ENCODE peak calls at places on chromosome 14, in seven cellular contexts. One of them, this sample, is unnamed.

GRCh38 chr14:52349731-52350130 is 35.6 kb downstream of the PTGER2 start:
- DNase-seq in HepG2: no peak
- DNase-seq in H1: no peak
- DNase-seq in HCT116: no peak
- DNase-seq in SK-N-SH: no peak
- DNase-seq in K562: no peak
- DNase-seq in GM12878: no peak
- DNase-seq in this sample: no peak

GRCh38 chr14:68157971-68158371 is 338.4 kb downstream of the RAD51B start:
- DNase-seq in HepG2: no peak
- DNase-seq in H1: no peak
- DNase-seq in HCT116: no peak
- DNase-seq in SK-N-SH: no peak
- DNase-seq in K562: no peak
- DNase-seq in GM12878: no peak
- DNase-seq in this sample: no peak

GRCh38 chr14:59511916-59512530 is 27.7 kb downstream of the JKAMP start:
- DNase-seq in HepG2: no peak
- DNase-seq in H1: peak; percentile 17
- DNase-seq in HCT116: no peak
- DNase-seq in SK-N-SH: peak; percentile 61
- DNase-seq in K562: no peak
- DNase-seq in GM12878: no peak
- DNase-seq in this sample: no peak

GRCh38 chr14:67515386-67516079 is 17.6 kb upstream of the PLEKHH1 start:
- DNase-seq in HepG2: no peak
- DNase-seq in H1: no peak
- DNase-seq in HCT116: no peak
- DNase-seq in SK-N-SH: no peak
- DNase-seq in K562: peak; percentile 23
- DNase-seq in GM12878: no peak
- DNase-seq in this sample: peak; percentile 54

GRCh38 chr14:52695481-52696091 is at the start of gene ERO1A:
- DNase-seq in HepG2: peak; percentile 50
- DNase-seq in H1: no peak
- DNase-seq in HCT116: no peak
- DNase-seq in SK-N-SH: peak; percentile 90
- DNase-seq in K562: peak; percentile 62
- DNase-seq in GM12878: no peak
- DNase-seq in this sample: peak; percentile 73

GRCh38 chr14:97266653-97267052 is 469.5 kb downstream of the VRK1 start:
- DNase-seq in HepG2: peak; percentile 10
- DNase-seq in H1: no peak
- DNase-seq in HCT116: peak; percentile 89
- DNase-seq in SK-N-SH: no peak
- DNase-seq in K562: no peak
- DNase-seq in GM12878: no peak
- DNase-seq in this sample: no peak

GRCh38 chr14:100841445-100842403 is 15.8 kb downstream of the MEG3 start:
- DNase-seq in HepG2: no peak
- DNase-seq in H1: no peak
- DNase-seq in HCT116: no peak
- DNase-seq in SK-N-SH: no peak
- DNase-seq in K562: no peak
- DNase-seq in GM12878: no peak
- DNase-seq in this sample: no peak

GRCh38 chr14:51616724-51617409 is 34.8 kb upstream of the FRMD6 start:
- DNase-seq in HepG2: peak; percentile 91
- DNase-seq in H1: no peak
- DNase-seq in HCT116: peak; percentile 62
- DNase-seq in SK-N-SH: no peak
- DNase-seq in K562: no peak
- DNase-seq in GM12878: no peak
- DNase-seq in this sample: no peak

GRCh38 chr14:93788557-93789365 is 476 bp upstream of the PRIMA1 start:
- DNase-seq in HepG2: no peak
- DNase-seq in H1: no peak
- DNase-seq in HCT116: no peak
- DNase-seq in SK-N-SH: peak; percentile 90
- DNase-seq in K562: no peak
- DNase-seq in GM12878: no peak
- DNase-seq in this sample: peak; percentile 79

GRCh38 chr14:86481105-86481504 is 951.2 kb downstream of the FLRT2 start:
- DNase-seq in HepG2: no peak
- DNase-seq in H1: no peak
- DNase-seq in HCT116: no peak
- DNase-seq in SK-N-SH: no peak
- DNase-seq in K562: no peak
- DNase-seq in GM12878: no peak
- DNase-seq in this sample: no peak

GRCh38 chr14:50319721-50320120 is 7.6 kb downstream of the DMAC2L start:
- DNase-seq in HepG2: no peak
- DNase-seq in H1: no peak
- DNase-seq in HCT116: no peak
- DNase-seq in SK-N-SH: no peak
- DNase-seq in K562: no peak
- DNase-seq in GM12878: no peak
- DNase-seq in this sample: no peak

GRCh38 chr14:85090681-85091080 is 439.3 kb upstream of the FLRT2 start:
- DNase-seq in HepG2: no peak
- DNase-seq in H1: no peak
- DNase-seq in HCT116: no peak
- DNase-seq in SK-N-SH: no peak
- DNase-seq in K562: no peak
- DNase-seq in GM12878: no peak
- DNase-seq in this sample: no peak

GRCh38 chr14:63991833-63992232 is 139.0 kb downstream of the SYNE2 start:
- DNase-seq in HepG2: no peak
- DNase-seq in H1: no peak
- DNase-seq in HCT116: no peak
- DNase-seq in SK-N-SH: no peak
- DNase-seq in K562: no peak
- DNase-seq in GM12878: no peak
- DNase-seq in this sample: no peak

GRCh38 chr14:71290960-71291466 is 383.8 kb downstream of the PCNX1 start:
- DNase-seq in HepG2: peak; percentile 31
- DNase-seq in H1: no peak
- DNase-seq in HCT116: peak; percentile 23
- DNase-seq in SK-N-SH: no peak
- DNase-seq in K562: no peak
- DNase-seq in GM12878: peak; percentile 58
- DNase-seq in this sample: no peak

GRCh38 chr14:93984070-93984469 is 7.7 kb upstream of the ASB2 start:
- DNase-seq in HepG2: no peak
- DNase-seq in H1: no peak
- DNase-seq in HCT116: no peak
- DNase-seq in SK-N-SH: no peak
- DNase-seq in K562: no peak
- DNase-seq in GM12878: no peak
- DNase-seq in this sample: no peak

GRCh38 chr14:75445958-75446357 is 18.1 kb downstream of the JDP2 start:
- DNase-seq in HepG2: no peak
- DNase-seq in H1: no peak
- DNase-seq in HCT116: no peak
- DNase-seq in SK-N-SH: no peak
- DNase-seq in K562: no peak
- DNase-seq in GM12878: no peak
- DNase-seq in this sample: no peak

GRCh38 chr14:32913725-32914124 is 25.0 kb upstream of the NPAS3 start:
- DNase-seq in HepG2: peak; percentile 36
- DNase-seq in H1: no peak
- DNase-seq in HCT116: no peak
- DNase-seq in SK-N-SH: peak; percentile 12
- DNase-seq in K562: no peak
- DNase-seq in GM12878: no peak
- DNase-seq in this sample: peak; percentile 59

DNA sequence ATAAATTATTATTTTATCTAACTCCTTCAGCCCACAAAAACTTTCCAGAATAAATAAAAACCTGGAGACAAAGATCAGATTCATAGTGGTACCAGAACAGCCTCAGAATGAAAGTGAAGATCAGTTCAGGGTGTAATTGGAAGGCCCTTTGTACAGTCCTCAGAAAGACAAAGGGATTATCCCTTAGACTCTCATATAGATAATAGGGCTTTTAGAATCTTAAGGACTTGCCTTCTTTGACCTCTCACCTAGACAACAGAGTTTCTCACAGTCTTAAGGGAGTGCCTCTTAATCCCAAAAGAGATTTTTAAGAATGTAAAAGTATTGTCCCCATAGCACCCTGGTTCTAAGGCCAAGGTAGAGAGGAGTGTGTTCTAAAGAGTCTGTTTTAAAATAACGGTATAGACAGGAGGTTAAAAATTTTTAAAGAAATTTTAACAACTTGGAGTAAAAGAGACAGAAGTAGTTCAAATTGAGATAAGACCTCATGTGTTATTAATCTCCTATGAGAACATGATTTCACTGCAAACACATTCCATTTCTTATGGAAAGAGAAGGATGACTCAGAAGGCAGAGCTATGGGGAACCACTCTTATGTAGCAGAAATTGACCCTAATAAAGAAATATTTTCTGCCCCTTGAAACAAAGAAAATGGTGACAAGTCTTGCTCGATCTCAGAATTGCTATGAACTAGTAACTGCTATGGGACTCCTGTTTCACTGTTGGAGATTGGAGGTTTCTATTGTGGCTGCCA is 24.2 kb upstream of the NOVA1 start:
- DNase-seq in HepG2: no peak
- DNase-seq in H1: no peak
- DNase-seq in HCT116: no peak
- DNase-seq in SK-N-SH: no peak
- DNase-seq in K562: no peak
- DNase-seq in GM12878: no peak
- DNase-seq in this sample: no peak
- TF ChIP-seq JUND in HepG2: no peak
- TF ChIP-seq JUND in H1: no peak
- TF ChIP-seq JUND in HCT116: no peak
- TF ChIP-seq JUND in SK-N-SH: no peak
- TF ChIP-seq JUND in K562: no peak
- TF ChIP-seq JUND in GM12878: no peak
- TF ChIP-seq JUND in this sample: no peak

GRCh38 chr14:105149146-105149781 is 19.3 kb downstream of the JAG2 start:
- DNase-seq in HepG2: no peak
- DNase-seq in H1: no peak
- DNase-seq in HCT116: no peak
- DNase-seq in SK-N-SH: no peak
- DNase-seq in K562: no peak
- DNase-seq in GM12878: no peak
- DNase-seq in this sample: no peak
- TF ChIP-seq JUND in HepG2: no peak
- TF ChIP-seq JUND in H1: no peak
- TF ChIP-seq JUND in HCT116: no peak
- TF ChIP-seq JUND in SK-N-SH: no peak
- TF ChIP-seq JUND in K562: no peak
- TF ChIP-seq JUND in GM12878: no peak
- TF ChIP-seq JUND in this sample: no peak

DNA sequence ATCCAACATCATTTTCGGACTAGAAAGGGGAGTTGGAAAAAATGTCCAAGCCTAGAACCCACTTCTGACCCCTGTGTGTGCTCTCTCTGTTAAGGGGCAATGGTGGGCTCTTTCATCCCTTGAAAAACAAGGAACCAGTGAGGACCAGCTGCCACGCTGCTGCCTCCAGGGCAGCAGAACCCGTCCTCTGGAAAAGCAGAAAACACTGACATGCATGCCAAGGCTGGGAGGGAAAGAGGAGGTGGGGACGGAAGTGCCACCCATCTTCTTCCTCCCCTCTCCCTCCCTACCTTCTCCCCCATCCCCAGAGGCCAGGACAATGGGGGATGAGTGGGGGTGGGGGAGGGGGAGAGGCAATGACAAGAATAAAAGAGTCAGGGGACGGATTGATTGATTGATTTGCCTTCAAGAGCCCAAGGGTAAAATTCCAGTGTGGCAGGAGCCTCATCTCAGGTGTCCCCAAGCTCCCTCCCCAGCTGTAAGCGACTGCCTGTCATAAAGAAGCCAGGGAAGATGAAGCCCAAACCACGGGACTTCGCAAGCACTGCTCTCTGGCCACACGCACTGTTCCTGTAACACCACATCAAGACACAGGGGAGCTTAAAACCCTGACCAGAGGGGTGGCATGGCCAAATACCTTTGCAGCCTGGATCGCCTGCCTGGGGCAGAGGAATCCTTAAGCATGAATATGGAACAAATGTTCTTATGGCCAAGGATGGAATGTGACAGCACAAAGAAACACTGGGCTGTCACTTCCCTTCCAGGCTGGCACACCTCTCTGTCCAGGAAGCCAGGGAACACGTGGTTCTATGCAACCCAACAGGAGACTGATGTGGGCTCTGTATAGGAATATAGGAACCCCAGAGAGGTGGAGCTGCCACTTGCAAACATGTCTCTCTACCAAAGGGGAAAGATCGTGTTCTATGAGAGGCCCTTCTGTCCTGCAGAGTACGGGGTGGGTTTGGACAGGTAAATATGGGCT is 38.9 kb upstream of the BDKRB2 start:
- DNase-seq in HepG2: no peak
- DNase-seq in H1: no peak
- DNase-seq in HCT116: no peak
- DNase-seq in SK-N-SH: no peak
- DNase-seq in K562: no peak
- DNase-seq in GM12878: no peak
- DNase-seq in this sample: no peak
- TF ChIP-seq JUND in HepG2: no peak
- TF ChIP-seq JUND in H1: no peak
- TF ChIP-seq JUND in HCT116: no peak
- TF ChIP-seq JUND in SK-N-SH: no peak
- TF ChIP-seq JUND in K562: no peak
- TF ChIP-seq JUND in GM12878: no peak
- TF ChIP-seq JUND in this sample: no peak

DNA sequence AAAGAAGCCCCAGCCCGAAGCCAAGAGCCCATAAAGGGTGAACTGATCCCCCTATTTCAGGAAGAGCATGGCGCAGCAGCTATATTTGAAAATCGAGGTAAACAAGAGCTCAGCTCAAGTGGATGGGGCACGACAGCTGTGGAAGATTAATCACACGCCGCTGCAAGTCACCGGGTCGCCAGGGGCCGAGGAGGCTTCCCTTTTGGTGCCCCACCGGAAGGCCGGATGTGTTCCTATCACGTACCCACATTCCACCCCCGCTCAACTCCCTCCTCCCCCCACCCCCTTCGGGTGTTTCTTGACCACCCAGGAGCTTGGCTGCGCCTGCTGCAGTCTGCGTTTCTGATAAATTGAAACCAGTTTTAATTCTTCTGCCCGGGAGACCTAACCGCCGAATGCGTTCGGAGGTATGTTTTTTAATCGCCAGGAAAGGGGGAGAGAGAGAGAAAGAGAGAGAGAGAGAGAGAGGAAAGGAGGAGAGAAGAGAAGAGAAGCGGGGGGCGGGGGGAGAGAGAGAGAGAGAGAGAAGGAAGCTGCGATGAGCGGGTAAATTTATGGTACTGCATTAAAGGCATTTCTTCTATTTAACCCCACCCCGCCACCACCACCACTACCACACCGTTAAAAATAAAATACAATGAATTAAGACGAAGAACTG is 1.8 kb downstream of the SLC8A3 start:
- DNase-seq in HepG2: no peak
- DNase-seq in H1: no peak
- DNase-seq in HCT116: no peak
- DNase-seq in SK-N-SH: peak; percentile 83
- DNase-seq in K562: no peak
- DNase-seq in GM12878: no peak
- DNase-seq in this sample: no peak
- TF ChIP-seq JUND in HepG2: no peak
- TF ChIP-seq JUND in H1: no peak
- TF ChIP-seq JUND in HCT116: no peak
- TF ChIP-seq JUND in SK-N-SH: no peak
- TF ChIP-seq JUND in K562: no peak
- TF ChIP-seq JUND in GM12878: no peak
- TF ChIP-seq JUND in this sample: no peak